ENCODE peak calls at places on chromosomes 7 and 10, in seven cellular contexts. R is mesenteric fat pad, C is left ventricle myocardium superior, A is HTR-8/SVneo, Q is activated T-cell treated with anti-CD3 and anti-CD28 coated beads for 24 hours, O is fibroblast of mammary gland, U is dorsolateral prefrontal cortex. N is an unnamed sample.
A peak's percentile ranks its signal among the peaks of the same experiment; 100 is the strongest.

GRCh38 chr7:141660259-141660658 is 41.7 kb downstream of the DENND11 start:
- DNase-seq in O (no peak), Q (no peak), C (no peak), R (no peak), A (no peak), U (no peak), N (peak; percentile 87)

GRCh38 chr10:108755661-108756060 is 1167.7 kb downstream of the XPNPEP1 start:
- DNase-seq in O (peak; percentile 9), Q (no peak), C (no peak), R (no peak), A (no peak), U (no peak), N (no peak)

GRCh38 chr10:78830062-78830974 is 238.4 kb upstream of the ZMIZ1 start:
- DNase-seq in A (no peak), U (no peak), C (no peak), O (peak; percentile 64), R (no peak), Q (no peak), N (no peak)

GRCh38 chr7:5584091-5584490 is 160.5 kb upstream of the TNRC18 start:
- DNase-seq in Q (no peak), O (peak; percentile 63), R (no peak), C (no peak), A (no peak), U (no peak), N (no peak)

GRCh38 chr10:80081801-80082750 is 3.6 kb downstream of the TMEM254 start:
- DNase-seq in A (no peak), Q (no peak), O (peak; percentile 42), U (no peak), R (no peak), C (no peak), N (no peak)

GRCh38 chr7:117012284-117013174 is 59.2 kb downstream of the ST7 start:
- DNase-seq in A (peak; percentile 30), R (no peak), C (no peak), O (peak; percentile 59), U (no peak), Q (no peak), N (peak; percentile 54)

GRCh38 chr10:77603529-77603927 is 34.1 kb downstream of the KCNMA1 start:
- DNase-seq in A (no peak), U (no peak), C (no peak), R (no peak), O (no peak), Q (no peak), N (peak; percentile 10)

GRCh38 chr7:67625257-67625713 is 628.7 kb downstream of the TYW1 start:
- DNase-seq in Q (no peak), U (peak; percentile 60), O (peak; percentile 62), R (no peak), C (peak; percentile 83), A (peak; percentile 72), N (no peak)

GRCh38 chr10:28125701-28126100 is 126.8 kb upstream of the ODAD2 start:
- DNase-seq in C (no peak), Q (no peak), O (peak; percentile 57), R (no peak), A (no peak), U (no peak), N (no peak)

GRCh38 chr10:47257396-47258120 is 42.4 kb upstream of the GDF10 start:
- DNase-seq in U (no peak), R (peak; percentile 53), O (peak; percentile 35), A (no peak), C (no peak), Q (no peak), N (no peak)

GRCh38 chr7:71846160-71846559 is 566.0 kb downstream of the CALN1 start:
- DNase-seq in A (no peak), R (no peak), O (no peak), U (no peak), Q (no peak), C (no peak), N (no peak)

GRCh38 chr7:140631602-140632001 is 9.0 kb downstream of the DENND2A start:
- DNase-seq in U (no peak), A (no peak), O (no peak), Q (no peak), R (no peak), C (no peak), N (no peak)

GRCh38 chr7:2383543-2384274 is 19.7 kb upstream of the CHST12 start:
- DNase-seq in O (no peak), Q (no peak), R (no peak), C (no peak), A (no peak), U (no peak), N (no peak)

GRCh38 chr7:111089822-111090426 is 1.0 kb upstream of the LRRN3 start:
- DNase-seq in O (peak; percentile 66), U (no peak), C (no peak), R (no peak), Q (no peak), A (peak; percentile 4), N (peak; percentile 54)

GRCh38 chr10:6537704-6538103 is 42.4 kb downstream of the PRKCQ start:
- DNase-seq in U (no peak), O (no peak), Q (no peak), A (no peak), C (peak; percentile 52), R (no peak), N (no peak)

GRCh38 chr7:100832281-100832633 is 4.9 kb upstream of the EPHB4 start:
- DNase-seq in U (no peak), A (no peak), O (no peak), R (no peak), Q (no peak), C (no peak), N (no peak)

GRCh38 chr10:61974611-61975010 is 73.1 kb downstream of the ARID5B start:
- DNase-seq in O (peak; percentile 82), U (no peak), R (no peak), C (peak; percentile 75), Q (no peak), A (no peak), N (peak; percentile 78)